ENCODE peak calls at places on chromosome 20, in five cellular contexts. H is NCI-H1105 treated with DMSO at 0.1 percent for 48 hours; M is NCI-H510A; U is stimulated activated CD8-positive, alpha-beta memory T cell treated with anti-CD3 and anti-CD28 coated beads, Interleukin-12 subunit alpha, Interleukin-12 subunit beta, amount 100 ng/mL, for 1 hour; F is MM.1S. W is an unnamed sample.

GRCh38 chr20:45343445-45343866 is 4.8 kb downstream of the SDC4 start:
- DNase-seq in H (peak; percentile 8), M (peak; percentile 63), U (no peak), F (no peak), W (no peak)

GRCh38 chr20:59004493-59004762 is 2.6 kb downstream of the CTSZ start:
- DNase-seq in H (no peak), M (no peak), U (no peak), F (no peak), W (no peak)

GRCh38 chr20:48722737-48723191 is 105.0 kb downstream of the PREX1 start:
- DNase-seq in H (no peak), M (no peak), U (no peak), F (no peak), W (no peak)

GRCh38 chr20:47774081-47774777 is 11.1 kb downstream of the SULF2 start:
- DNase-seq in H (peak; percentile 60), M (no peak), U (no peak), F (no peak), W (no peak)

GRCh38 chr20:4867036-4867435 is 134.3 kb downstream of the SLC23A2 start:
- DNase-seq in H (no peak), M (no peak), U (no peak), F (no peak), W (no peak)

GRCh38 chr20:18705490-18705889 is 108.1 kb upstream of the SCP2D1 start:
- DNase-seq in H (no peak), M (no peak), U (no peak), F (no peak), W (no peak)

GRCh38 chr20:37526238-37526838 is 1.3 kb downstream of the BLCAP start:
- DNase-seq in H (no peak), M (peak; percentile 7), U (no peak), F (no peak), W (no peak)

GRCh38 chr20:33846291-33846916 is 35.3 kb downstream of the CHMP4B start:
- DNase-seq in H (no peak), M (no peak), U (no peak), F (no peak), W (no peak)

GRCh38 chr20:32301719-32302506 is 24.5 kb downstream of the KIF3B start:
- DNase-seq in H (no peak), M (no peak), U (no peak), F (no peak), W (no peak)

GRCh38 chr20:17963114-17963897 is 5.3 kb downstream of the SNX5 start:
- DNase-seq in H (no peak), M (no peak), U (no peak), F (no peak), W (no peak)